ENCODE peak calls at places on chromosome 16, in five cellular contexts. L, D, I, P and U are unnamed samples.

GRCh38 chr16:67445441-67445912 is 14.6 kb downstream of the HSD11B2 start:
- DNase-seq in L (peak), D (no peak), I (no peak), P (no peak), U (no peak)

GRCh38 chr16:56116577-56116964 is 74.7 kb upstream of the GNAO1 start:
- DNase-seq in L (no peak), D (no peak), I (peak), P (no peak), U (no peak)

GRCh38 chr16:78768723-78769122 is 669.3 kb downstream of the WWOX start:
- DNase-seq in L (no peak), D (no peak), I (no peak), P (no peak), U (no peak)

GRCh38 chr16:84832488-84833141 is 12.8 kb downstream of the CRISPLD2 start:
- DNase-seq in L (no peak), D (no peak), I (no peak), P (no peak), U (no peak)

GRCh38 chr16:4371481-4372314 is at the start of gene VASN:
- DNase-seq in L (peak), D (peak), I (peak), P (peak), U (no peak)

GRCh38 chr16:29663829-29664132 is 734 bp downstream of the SPN start:
- DNase-seq in L (no peak), D (no peak), I (no peak), P (no peak), U (no peak)

GRCh38 chr16:4454618-4455017 is 19.8 kb downstream of the NMRAL1 start:
- DNase-seq in L (no peak), D (no peak), I (peak), P (no peak), U (no peak)

GRCh38 chr16:57918994-57919393 is 51.9 kb downstream of the CNGB1 start:
- DNase-seq in L (no peak), D (no peak), I (no peak), P (no peak), U (no peak)

GRCh38 chr16:46555981-46556380 is 65.2 kb downstream of the SHCBP1 start:
- DNase-seq in L (no peak), D (no peak), I (no peak), P (no peak), U (no peak)

GRCh38 chr16:66365588-66365987 is 903 bp upstream of the CDH5 start:
- DNase-seq in L (no peak), D (peak), I (no peak), P (no peak), U (no peak)
- TF ChIP-seq REST in L (no peak), D (no peak), I (no peak), P (no peak), U (no peak)

GRCh38 chr16:8934601-8935000 is 29.1 kb downstream of the USP7 start:
- DNase-seq in L (no peak), D (no peak), I (no peak), P (no peak), U (no peak)

GRCh38 chr16:8935989-8936388 is 27.7 kb downstream of the USP7 start:
- DNase-seq in L (peak), D (peak), I (peak), P (no peak), U (no peak)

GRCh38 chr16:8931864-8932263 is 31.8 kb downstream of the USP7 start:
- DNase-seq in L (no peak), D (peak), I (peak), P (peak), U (no peak)

GRCh38 chr16:8937803-8938202 is 25.9 kb downstream of the USP7 start:
- DNase-seq in L (no peak), D (no peak), I (no peak), P (no peak), U (no peak)

DNA sequence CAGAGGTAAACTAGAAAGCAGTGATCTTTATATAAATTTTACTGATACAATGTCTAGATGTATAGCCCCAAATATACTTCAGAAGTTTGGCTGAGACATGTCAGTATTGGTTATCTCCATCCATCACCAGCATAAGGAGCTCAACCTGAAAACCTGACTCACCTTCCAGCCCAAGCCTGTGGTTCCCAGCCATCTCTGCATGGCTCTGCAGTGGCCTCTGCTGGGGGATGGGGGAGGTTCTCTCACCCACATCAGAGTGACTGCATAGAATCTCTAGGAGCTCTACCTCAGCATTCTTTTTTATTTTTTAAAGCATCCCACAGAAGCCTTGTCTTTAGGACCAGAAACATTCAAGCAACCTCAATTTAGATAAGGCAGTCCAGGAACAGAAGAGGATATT is 27.3 kb downstream of the USP7 start:
- DNase-seq in L (peak), D (peak), I (peak), P (peak), U (peak)
- TF ChIP-seq REST in L (no peak), D (no peak), I (no peak), P (no peak), U (no peak)

DNA sequence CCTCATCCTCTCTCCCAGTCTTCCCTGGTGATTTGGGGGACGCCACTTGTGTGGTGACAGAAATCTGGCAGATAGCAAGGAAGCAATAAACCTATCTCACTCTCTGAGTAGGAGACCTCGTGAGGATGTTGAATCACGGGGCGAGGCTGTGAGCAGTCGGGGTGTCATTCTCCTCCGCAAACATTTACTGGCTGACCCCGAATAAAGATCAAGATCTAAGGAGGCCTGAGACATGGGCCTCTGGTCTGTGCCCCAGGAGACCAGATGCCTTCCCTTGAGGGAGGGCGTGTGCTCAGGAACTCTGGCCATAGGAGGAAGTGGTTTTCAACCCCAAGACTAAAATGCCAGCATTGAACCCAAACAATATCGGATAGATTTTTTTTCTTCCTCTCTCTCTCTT is 53.1 kb downstream of the FOXL1 start:
- DNase-seq in L (no peak), D (peak), I (no peak), P (no peak), U (no peak)
- TF ChIP-seq REST in L (no peak), D (no peak), I (no peak), P (no peak), U (no peak)

GRCh38 chr16:11233727-11234376 is 22.2 kb downstream of the SOCS1 start:
- DNase-seq in L (no peak), D (no peak), I (peak), P (peak), U (no peak)
- TF ChIP-seq REST in L (no peak), D (no peak), I (no peak), P (no peak), U (no peak)

GRCh38 chr16:21088646-21089538 is 61.8 kb downstream of the DNAH3 start:
- DNase-seq in L (no peak), D (no peak), I (no peak), P (no peak), U (no peak)
- TF ChIP-seq REST in L (no peak), D (no peak), I (no peak), P (no peak), U (no peak)

GRCh38 chr16:1688807-1689560 is 10.9 kb downstream of the JPT2 start:
- DNase-seq in L (no peak), D (peak), I (no peak), P (no peak), U (peak)
- TF ChIP-seq REST in L (no peak), D (no peak), I (no peak), P (no peak), U (no peak)